ENCODE peak calls at places on chromosome 20, in four cellular contexts. K is naive B cell, M is activated T-cell treated with anti-CD3 and anti-CD28 coated beads for 24 hours, I is ELR. D is an unnamed sample.

GRCh38 chr20:23926941-23927872 is 47.7 kb upstream of the CST5 start:
- DNase-seq in M (no peak), K (no peak), I (peak), D (no peak)

GRCh38 chr20:31474097-31474436 is 860 bp downstream of the DEFB124 start:
- DNase-seq in K (no peak), I (no peak), M (no peak), D (no peak)

GRCh38 chr20:63712191-63712590 is 4.4 kb downstream of the ZGPAT start:
- DNase-seq in M (no peak), K (no peak), I (no peak), D (no peak)

GRCh38 chr20:45508068-45508886 is 7.1 kb downstream of the SPINT3 start:
- DNase-seq in I (no peak), M (no peak), K (no peak), D (no peak)

GRCh38 chr20:57384953-57385761 is 6.0 kb upstream of the RBM38 start:
- DNase-seq in K (no peak), M (no peak), I (no peak), D (no peak)

GRCh38 chr20:46558511-46558959 is 8.1 kb upstream of the OCSTAMP start:
- DNase-seq in K (no peak), M (peak), I (peak), D (no peak)

GRCh38 chr20:19688031-19688806 is 69.8 kb upstream of the RIN2 start:
- DNase-seq in K (no peak), I (peak), M (no peak), D (no peak)

GRCh38 chr20:61753196-61753942 is 312.3 kb downstream of the TAF4 start:
- DNase-seq in K (no peak), M (no peak), I (peak), D (no peak)

GRCh38 chr20:14451458-14451857 is 114.0 kb upstream of the FLRT3 start:
- DNase-seq in K (no peak), I (no peak), M (no peak), D (no peak)

GRCh38 chr20:41018153-41018552 is 10.5 kb upstream of the TOP1 start:
- DNase-seq in M (no peak), K (no peak), I (no peak), D (no peak)

D was measured in cortex of kidney.